ENCODE peak calls at places on chromosomes 3 and 15, in four cellular contexts. One of them, this sample, is unnamed.

GRCh38 chr3:107117922-107118576 is 259.2 kb upstream of the CCDC54 start:
- DNase-seq in NAMALWA: peak
- DNase-seq in amygdala: peak
- DNase-seq in pancreas: no peak
- DNase-seq in this sample: peak

GRCh38 chr3:134038716-134039115 is 9.0 kb upstream of the SLCO2A1 start:
- DNase-seq in amygdala: no peak
- DNase-seq in NAMALWA: no peak
- DNase-seq in pancreas: no peak
- DNase-seq in this sample: no peak

GRCh38 chr15:74201656-74202420 is 749 bp downstream of the STRA6 start:
- DNase-seq in pancreas: no peak
- DNase-seq in amygdala: no peak
- DNase-seq in NAMALWA: no peak
- DNase-seq in this sample: no peak

GRCh38 chr3:42369832-42370231 is 40.6 kb downstream of the LYZL4 start:
- DNase-seq in amygdala: no peak
- DNase-seq in NAMALWA: no peak
- DNase-seq in pancreas: no peak
- DNase-seq in this sample: no peak

GRCh38 chr3:138060792-138061191 is 50.8 kb downstream of the CLDN18 start:
- DNase-seq in amygdala: no peak
- DNase-seq in NAMALWA: peak
- DNase-seq in pancreas: no peak
- DNase-seq in this sample: no peak

GRCh38 chr3:127836004-127836882 is 13.9 kb upstream of the MGLL start:
- DNase-seq in amygdala: no peak
- DNase-seq in pancreas: no peak
- DNase-seq in NAMALWA: peak
- DNase-seq in this sample: peak

GRCh38 chr15:85031086-85031943 is 49.7 kb downstream of the PDE8A start:
- DNase-seq in amygdala: no peak
- DNase-seq in NAMALWA: no peak
- DNase-seq in pancreas: no peak
- DNase-seq in this sample: no peak

GRCh38 chr3:15040844-15041243 is 24.3 kb downstream of the MRPS25 start:
- DNase-seq in amygdala: no peak
- DNase-seq in NAMALWA: no peak
- DNase-seq in pancreas: no peak
- DNase-seq in this sample: no peak

GRCh38 chr15:60797444-60798040 is 318.6 kb upstream of the ICE2 start:
- DNase-seq in NAMALWA: no peak
- DNase-seq in pancreas: no peak
- DNase-seq in amygdala: no peak
- DNase-seq in this sample: no peak

GRCh38 chr3:148971819-148972218 is 19.5 kb upstream of the GYG1 start:
- DNase-seq in NAMALWA: no peak
- DNase-seq in amygdala: no peak
- DNase-seq in pancreas: peak
- DNase-seq in this sample: no peak

GRCh38 chr3:149367021-149367840 is 10.2 kb downstream of the TM4SF1 start:
- DNase-seq in amygdala: no peak
- DNase-seq in pancreas: no peak
- DNase-seq in NAMALWA: no peak
- DNase-seq in this sample: no peak

GRCh38 chr15:62087671-62088360 is 21.0 kb downstream of the C2CD4A start:
- DNase-seq in NAMALWA: no peak
- DNase-seq in pancreas: peak
- DNase-seq in amygdala: no peak
- DNase-seq in this sample: no peak

GRCh38 chr3:58001979-58002378 is 6.2 kb upstream of the FLNB start:
- DNase-seq in NAMALWA: no peak
- DNase-seq in pancreas: no peak
- DNase-seq in amygdala: no peak
- DNase-seq in this sample: no peak

GRCh38 chr3:120615863-120616599 is 19.9 kb downstream of the NDUFB4 start:
- DNase-seq in pancreas: no peak
- DNase-seq in NAMALWA: no peak
- DNase-seq in amygdala: peak
- DNase-seq in this sample: no peak

GRCh38 chr3:116190095-116190494 is 255.2 kb downstream of the LSAMP start:
- DNase-seq in amygdala: no peak
- DNase-seq in pancreas: no peak
- DNase-seq in NAMALWA: no peak
- DNase-seq in this sample: no peak

GRCh38 chr15:62889734-62890505 is 152.6 kb upstream of the TPM1 start:
- DNase-seq in NAMALWA: no peak
- DNase-seq in pancreas: peak
- DNase-seq in amygdala: no peak
- DNase-seq in this sample: no peak

GRCh38 chr15:82650046-82650670 is 3.0 kb upstream of the CPEB1 start:
- DNase-seq in NAMALWA: no peak
- DNase-seq in amygdala: no peak
- DNase-seq in pancreas: no peak
- DNase-seq in this sample: no peak

GRCh38 chr15:98891301-98891700 is 116.3 kb downstream of the PGPEP1L start:
- DNase-seq in pancreas: no peak
- DNase-seq in NAMALWA: no peak
- DNase-seq in amygdala: no peak
- DNase-seq in this sample: no peak

GRCh38 chr3:42148982-42149432 is 57.9 kb downstream of the TRAK1 start:
- DNase-seq in amygdala: peak
- DNase-seq in pancreas: no peak
- DNase-seq in NAMALWA: no peak
- DNase-seq in this sample: no peak

GRCh38 chr3:157810924-157811718 is 295.1 kb downstream of the SHOX2 start:
- DNase-seq in NAMALWA: no peak
- DNase-seq in amygdala: no peak
- DNase-seq in pancreas: no peak
- DNase-seq in this sample: peak

GRCh38 chr15:82810061-82810862 is 834 bp downstream of the WHAMM start:
- DNase-seq in pancreas: peak
- DNase-seq in NAMALWA: peak
- DNase-seq in amygdala: no peak
- DNase-seq in this sample: peak

GRCh38 chr3:45145681-45146614 is at the start of gene CDCP1:
- DNase-seq in amygdala: no peak
- DNase-seq in pancreas: peak
- DNase-seq in NAMALWA: no peak
- DNase-seq in this sample: no peak